ENCODE peak calls at places on chromosomes 2 and 18, in four cellular contexts. V is PC-3, C is neural progenitor cell, T is GM23338. J is an unnamed sample.
A peak's percentile ranks its signal among the peaks of the same experiment; 100 is the strongest.

GRCh38 chr2:10716581-10716980 is 4.8 kb upstream of the ATP6V1C2 start:
- DNase-seq in C (no peak), V (no peak), T (no peak), J (no peak)

GRCh38 chr2:193276560-193276959 is 1081.8 kb upstream of the TMEFF2 start:
- DNase-seq in C (no peak), T (no peak), V (no peak), J (no peak)

GRCh38 chr2:70261501-70261900 is 3.6 kb downstream of the PCYOX1 start:
- DNase-seq in V (peak; percentile 3), C (no peak), T (no peak), J (no peak)

GRCh38 chr2:96830064-96830562 is 13.7 kb downstream of the ANKRD23 start:
- DNase-seq in C (no peak), V (no peak), T (no peak), J (no peak)

GRCh38 chr2:228841475-228841874 is 429.6 kb downstream of the PID1 start:
- DNase-seq in T (no peak), C (no peak), V (no peak), J (no peak)

GRCh38 chr18:41756141-41756540 is 198.9 kb upstream of the PIK3C3 start:
- DNase-seq in C (no peak), T (peak; percentile 21), V (no peak), J (no peak)

GRCh38 chr2:205903549-205904129 is 182.3 kb downstream of the INO80D start:
- DNase-seq in C (peak; percentile 66), V (peak; percentile 56), T (peak; percentile 79), J (peak; percentile 58)

GRCh38 chr2:98387478-98387877 is 41.2 kb downstream of the CNGA3 start:
- DNase-seq in C (no peak), T (no peak), V (no peak), J (no peak)

GRCh38 chr18:64333584-64333983 is 184.7 kb upstream of the LINC00305 start:
- DNase-seq in C (no peak), V (no peak), T (no peak), J (no peak)

GRCh38 chr18:64337018-64337417 is 188.1 kb upstream of the LINC00305 start:
- DNase-seq in C (no peak), V (no peak), T (no peak), J (no peak)

GRCh38 chr18:64332851-64333250 is 184.0 kb upstream of the LINC00305 start:
- DNase-seq in V (no peak), T (no peak), C (no peak), J (no peak)

GRCh38 chr18:64337673-64338072 is 188.8 kb upstream of the LINC00305 start:
- DNase-seq in V (no peak), C (no peak), T (no peak), J (no peak)
- H3K27ac ChIP-seq in V (no peak overlapping the region), C (no peak overlapping the region), T (no peak overlapping the region), J (no peak overlapping the region)

DNA sequence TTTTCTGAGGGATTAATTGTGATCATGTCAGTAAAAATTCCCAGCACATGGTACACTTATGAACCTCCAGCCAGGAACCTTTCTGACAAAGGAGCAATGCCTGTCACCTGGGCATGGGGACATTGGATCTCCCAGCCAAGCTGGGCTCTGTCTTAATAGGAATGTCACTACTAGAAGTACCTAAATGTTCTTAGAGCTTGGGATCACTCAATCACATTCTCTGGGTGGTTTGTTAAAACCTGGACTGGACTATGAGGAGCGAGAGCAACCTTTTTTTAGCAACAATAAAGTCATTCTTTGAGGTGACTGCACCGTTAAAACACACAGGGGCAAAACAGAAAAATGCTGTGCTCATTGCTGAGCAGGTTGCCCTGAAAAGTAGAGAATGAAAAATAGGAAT is 6.4 kb upstream of the PPP1CB start:
- DNase-seq in V (no peak), C (no peak), T (no peak), J (no peak)
- TF ChIP-seq EZH2phosphoT487 in V (no peak), C (no peak), T (no peak), J (no peak)

GRCh38 chr2:236209535-236209934 is 41.3 kb upstream of the GBX2 start:
- DNase-seq in T (peak; percentile 68), C (peak; percentile 15), V (no peak), J (no peak)
- TF ChIP-seq CTCF in T (peak; percentile 49), C (peak; percentile 11), V (no peak), J (no peak)

DNA sequence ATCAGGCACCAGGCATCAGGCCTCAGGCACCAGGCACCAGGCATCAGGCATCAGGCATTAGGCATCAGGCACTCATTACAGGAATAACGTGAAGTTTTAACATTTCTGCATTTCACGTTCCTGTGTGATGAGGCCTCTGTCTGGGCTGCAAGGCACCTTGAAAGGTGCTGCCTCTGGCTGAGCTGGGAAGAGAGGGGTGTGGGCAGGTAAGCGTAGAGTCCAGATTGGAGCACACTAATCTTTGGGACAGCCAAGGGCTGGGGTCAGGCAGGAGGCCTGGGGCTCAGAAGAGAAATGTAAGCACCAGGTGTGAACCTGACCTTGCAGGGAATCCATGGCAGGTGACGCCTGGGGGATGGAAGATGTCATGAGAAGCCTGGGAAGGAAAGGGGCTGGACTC is 25.3 kb upstream of the SNTG2 start:
- DNase-seq in T (peak; percentile 59), V (no peak), C (no peak), J (no peak)
- H3K27ac ChIP-seq in T (peak overlapping the region; percentile 11), V (no peak overlapping the region), C (no peak overlapping the region), J (no peak overlapping the region)

GRCh38 chr2:163667064-163667887 is 68.5 kb downstream of the FIGN start:
- DNase-seq in T (no peak), C (no peak), V (peak; percentile 88), J (no peak)
- TF ChIP-seq EZH2phosphoT487 in T (no peak), C (no peak), V (no peak), J (no peak)

GRCh38 chr2:68935471-68935870 is 17.2 kb downstream of the GKN2 start:
- DNase-seq in C (no peak), V (no peak), T (no peak), J (no peak)

GRCh38 chr2:68932392-68932791 is 20.3 kb downstream of the GKN2 start:
- DNase-seq in V (no peak), C (no peak), T (peak; percentile 28), J (no peak)

GRCh38 chr2:68931799-68932198 is 20.9 kb downstream of the GKN2 start:
- DNase-seq in C (no peak), T (no peak), V (no peak), J (no peak)

GRCh38 chr2:68934021-68934420 is 18.7 kb downstream of the GKN2 start:
- DNase-seq in C (no peak), V (no peak), T (no peak), J (no peak)

GRCh38 chr2:68931149-68931711 is 21.5 kb downstream of the GKN2 start:
- DNase-seq in C (no peak), T (no peak), V (no peak), J (no peak)
- TF ChIP-seq CTCF in C (no peak), T (no peak), V (no peak), J (no peak)

DNA sequence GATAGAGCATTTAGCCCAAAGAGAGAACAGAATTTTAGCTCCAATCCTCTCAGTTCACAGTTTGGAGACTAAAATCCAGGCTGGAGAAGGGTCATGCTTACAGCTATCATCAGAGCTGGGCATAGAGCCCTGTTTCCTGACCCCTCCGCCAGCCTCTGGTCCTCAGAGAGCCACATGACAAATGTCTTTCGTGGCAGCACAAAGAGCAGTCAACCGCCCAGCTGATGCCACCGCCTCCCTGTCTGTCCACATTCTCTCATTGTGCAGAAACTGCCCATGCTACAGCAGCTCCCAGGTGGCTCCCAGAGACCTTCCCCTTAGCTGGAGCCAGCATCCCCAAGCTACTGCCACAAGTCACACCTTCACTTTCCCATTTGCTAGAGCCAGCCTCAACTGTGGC is 7.6 kb downstream of the KCNK3 start:
- DNase-seq in V (no peak), C (no peak), T (no peak), J (no peak)
- H3K27ac ChIP-seq in V (no peak overlapping the region), C (no peak overlapping the region), T (no peak overlapping the region), J (no peak overlapping the region)

GRCh38 chr2:215401896-215402379 is 33.9 kb downstream of the FN1 start:
- DNase-seq in T (no peak), C (no peak), V (peak; percentile 78), J (no peak)
- TF ChIP-seq EZH2phosphoT487 in T (no peak), C (no peak), V (no peak), J (no peak)

GRCh38 chr18:48227206-48227605 is 182.0 kb downstream of the ZBTB7C start:
- DNase-seq in V (peak; percentile 73), T (no peak), C (no peak), J (peak; percentile 75)

GRCh38 chr18:48229445-48230052 is 179.6 kb downstream of the ZBTB7C start:
- DNase-seq in T (peak; percentile 44), V (no peak), C (peak; percentile 35), J (no peak)

GRCh38 chr18:48228841-48229240 is 180.3 kb downstream of the ZBTB7C start:
- DNase-seq in V (no peak), C (peak; percentile 12), T (no peak), J (no peak)

GRCh38 chr18:48228301-48228715 is 180.9 kb downstream of the ZBTB7C start:
- DNase-seq in C (no peak), V (peak; percentile 39), T (no peak), J (no peak)

GRCh38 chr18:48230459-48231113 is 178.6 kb downstream of the ZBTB7C start:
- DNase-seq in V (peak; percentile 48), T (peak; percentile 88), C (peak; percentile 87), J (peak; percentile 61)
- TF ChIP-seq CTCF in V (peak; percentile 61), T (peak; percentile 95), C (peak; percentile 86), J (peak; percentile 67)

GRCh38 chr18:53739700-53740099 is 484.8 kb downstream of the MBD2 start:
- DNase-seq in V (no peak), T (no peak), C (no peak), J (no peak)
- H3K27ac ChIP-seq in V (no peak overlapping the region), T (no peak overlapping the region), C (no peak overlapping the region), J (no peak overlapping the region)